ENCODE peak calls at places on chromosomes 7 and 10, in ten cellular contexts. One of them, this sample, is unnamed.

GRCh38 chr7:134654104-134654775 is 7.6 kb downstream of the BPGM start:
- ATAC-seq in HepG2: no peak
- ATAC-seq in body of pancreas: no peak
- ATAC-seq in HCT116: no peak
- ATAC-seq in upper lobe of left lung: peak
- ATAC-seq in A549: no peak
- ATAC-seq in heart left ventricle: no peak
- ATAC-seq in IMR-90: no peak
- ATAC-seq in GM12878: peak
- ATAC-seq in right lobe of liver: no peak
- ATAC-seq in this sample: no peak

GRCh38 chr10:129093641-129094040 is 373.4 kb upstream of the MGMT start:
- ATAC-seq in HepG2: no peak
- ATAC-seq in body of pancreas: no peak
- ATAC-seq in HCT116: no peak
- ATAC-seq in upper lobe of left lung: no peak
- ATAC-seq in A549: no peak
- ATAC-seq in heart left ventricle: no peak
- ATAC-seq in IMR-90: no peak
- ATAC-seq in GM12878: no peak
- ATAC-seq in right lobe of liver: no peak
- ATAC-seq in this sample: no peak

GRCh38 chr7:75957021-75957736 is 37.2 kb downstream of the TMEM120A start:
- ATAC-seq in HepG2: no peak
- ATAC-seq in body of pancreas: peak
- ATAC-seq in HCT116: peak
- ATAC-seq in upper lobe of left lung: peak
- ATAC-seq in A549: peak
- ATAC-seq in heart left ventricle: no peak
- ATAC-seq in IMR-90: no peak
- ATAC-seq in GM12878: no peak
- ATAC-seq in right lobe of liver: peak
- ATAC-seq in this sample: no peak

GRCh38 chr10:88161070-88161469 is 297.6 kb downstream of the PTEN start:
- ATAC-seq in HepG2: no peak
- ATAC-seq in body of pancreas: no peak
- ATAC-seq in HCT116: no peak
- ATAC-seq in upper lobe of left lung: no peak
- ATAC-seq in A549: no peak
- ATAC-seq in heart left ventricle: no peak
- ATAC-seq in IMR-90: no peak
- ATAC-seq in GM12878: no peak
- ATAC-seq in right lobe of liver: no peak
- ATAC-seq in this sample: no peak

GRCh38 chr7:25900887-25901286 is 251.1 kb upstream of the NFE2L3 start:
- ATAC-seq in HepG2: no peak
- ATAC-seq in body of pancreas: no peak
- ATAC-seq in HCT116: no peak
- ATAC-seq in upper lobe of left lung: no peak
- ATAC-seq in A549: no peak
- ATAC-seq in heart left ventricle: no peak
- ATAC-seq in IMR-90: no peak
- ATAC-seq in GM12878: no peak
- ATAC-seq in right lobe of liver: no peak
- ATAC-seq in this sample: no peak

GRCh38 chr7:179209-179681 is 13.1 kb upstream of the FAM20C start:
- ATAC-seq in HepG2: no peak
- ATAC-seq in body of pancreas: peak
- ATAC-seq in HCT116: no peak
- ATAC-seq in upper lobe of left lung: no peak
- ATAC-seq in A549: no peak
- ATAC-seq in heart left ventricle: peak
- ATAC-seq in IMR-90: no peak
- ATAC-seq in GM12878: no peak
- ATAC-seq in right lobe of liver: peak
- ATAC-seq in this sample: no peak

GRCh38 chr7:131536361-131536849 is 20.0 kb downstream of the PODXL start:
- ATAC-seq in HepG2: no peak
- ATAC-seq in body of pancreas: peak
- ATAC-seq in HCT116: no peak
- ATAC-seq in upper lobe of left lung: no peak
- ATAC-seq in A549: no peak
- ATAC-seq in heart left ventricle: peak
- ATAC-seq in IMR-90: no peak
- ATAC-seq in GM12878: no peak
- ATAC-seq in right lobe of liver: no peak
- ATAC-seq in this sample: no peak

GRCh38 chr10:90779573-90779972 is 78.3 kb downstream of the HTR7 start:
- ATAC-seq in HepG2: no peak
- ATAC-seq in body of pancreas: no peak
- ATAC-seq in HCT116: peak
- ATAC-seq in upper lobe of left lung: no peak
- ATAC-seq in A549: peak
- ATAC-seq in heart left ventricle: no peak
- ATAC-seq in IMR-90: no peak
- ATAC-seq in GM12878: no peak
- ATAC-seq in right lobe of liver: peak
- ATAC-seq in this sample: no peak

GRCh38 chr10:132309466-132309865 is 1.7 kb upstream of the STK32C start:
- ATAC-seq in HepG2: no peak
- ATAC-seq in body of pancreas: no peak
- ATAC-seq in HCT116: no peak
- ATAC-seq in upper lobe of left lung: no peak
- ATAC-seq in A549: no peak
- ATAC-seq in heart left ventricle: no peak
- ATAC-seq in IMR-90: no peak
- ATAC-seq in GM12878: no peak
- ATAC-seq in right lobe of liver: no peak
- ATAC-seq in this sample: no peak

GRCh38 chr10:132306341-132306685 is 1.4 kb downstream of the STK32C start:
- ATAC-seq in HepG2: no peak
- ATAC-seq in body of pancreas: no peak
- ATAC-seq in HCT116: no peak
- ATAC-seq in upper lobe of left lung: no peak
- ATAC-seq in A549: no peak
- ATAC-seq in heart left ventricle: no peak
- ATAC-seq in IMR-90: no peak
- ATAC-seq in GM12878: no peak
- ATAC-seq in right lobe of liver: no peak
- ATAC-seq in this sample: no peak

GRCh38 chr10:132306951-132307751 is 599 bp downstream of the STK32C start:
- ATAC-seq in HepG2: peak
- ATAC-seq in body of pancreas: peak
- ATAC-seq in HCT116: peak
- ATAC-seq in upper lobe of left lung: no peak
- ATAC-seq in A549: peak
- ATAC-seq in heart left ventricle: no peak
- ATAC-seq in IMR-90: peak
- ATAC-seq in GM12878: no peak
- ATAC-seq in right lobe of liver: peak
- ATAC-seq in this sample: peak

GRCh38 chr10:132308588-132309451 is 1.1 kb upstream of the STK32C start:
- ATAC-seq in HepG2: no peak
- ATAC-seq in body of pancreas: no peak
- ATAC-seq in HCT116: no peak
- ATAC-seq in upper lobe of left lung: peak
- ATAC-seq in A549: peak
- ATAC-seq in heart left ventricle: no peak
- ATAC-seq in IMR-90: no peak
- ATAC-seq in GM12878: no peak
- ATAC-seq in right lobe of liver: no peak
- ATAC-seq in this sample: peak

DNA sequence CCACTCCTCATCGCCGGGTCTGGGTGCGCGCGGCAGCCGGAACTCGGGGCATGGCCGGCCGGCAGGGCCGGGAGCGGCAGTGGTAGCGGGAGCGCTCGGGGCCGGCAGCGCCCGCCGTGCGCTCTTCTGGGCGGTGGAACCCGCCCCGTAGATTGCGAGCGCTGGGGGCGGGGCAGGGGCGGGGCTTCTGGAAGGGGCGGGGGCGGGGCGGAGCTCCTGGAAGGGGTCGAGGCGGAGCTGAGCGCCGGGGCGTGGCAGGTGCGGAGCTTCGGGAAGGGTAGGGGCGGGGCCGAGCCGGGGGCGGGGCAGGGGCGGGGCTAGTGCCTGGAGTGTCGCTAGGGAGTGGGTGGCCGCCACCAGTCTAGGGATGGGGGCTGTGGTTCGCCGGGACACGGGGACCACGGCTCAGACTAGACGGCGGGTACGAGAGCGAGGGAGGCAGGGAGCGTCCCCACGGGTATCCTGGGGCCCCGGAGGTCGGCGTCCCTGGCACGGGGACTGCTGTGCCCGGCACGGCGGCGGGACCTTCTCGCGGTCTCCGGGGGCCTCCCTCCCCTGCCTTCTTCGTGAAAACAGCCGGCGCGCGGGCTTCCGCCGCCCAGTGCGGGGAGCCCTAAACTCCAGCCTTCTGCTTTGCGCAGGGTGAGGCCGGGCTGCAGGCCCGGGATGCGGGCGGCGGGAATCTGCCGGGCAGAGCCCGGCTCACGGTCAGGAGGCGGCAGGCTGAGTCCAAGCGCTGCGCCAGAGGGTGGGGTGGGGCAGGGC is at the start of gene STK32C:
- ATAC-seq in HepG2: peak
- ATAC-seq in body of pancreas: peak
- ATAC-seq in HCT116: peak
- ATAC-seq in upper lobe of left lung: peak
- ATAC-seq in A549: peak
- ATAC-seq in heart left ventricle: peak
- ATAC-seq in IMR-90: peak
- ATAC-seq in GM12878: peak
- ATAC-seq in right lobe of liver: peak
- ATAC-seq in this sample: peak
- TF ChIP-seq POLR2A in HepG2: peak
- TF ChIP-seq POLR2A in body of pancreas: peak
- TF ChIP-seq POLR2A in HCT116: no peak
- TF ChIP-seq POLR2A in upper lobe of left lung: peak
- TF ChIP-seq POLR2A in A549: peak
- TF ChIP-seq POLR2A in heart left ventricle: no peak
- TF ChIP-seq POLR2A in IMR-90: no peak
- TF ChIP-seq POLR2A in GM12878: no peak
- TF ChIP-seq POLR2A in right lobe of liver: peak
- TF ChIP-seq POLR2A in this sample: peak

DNA sequence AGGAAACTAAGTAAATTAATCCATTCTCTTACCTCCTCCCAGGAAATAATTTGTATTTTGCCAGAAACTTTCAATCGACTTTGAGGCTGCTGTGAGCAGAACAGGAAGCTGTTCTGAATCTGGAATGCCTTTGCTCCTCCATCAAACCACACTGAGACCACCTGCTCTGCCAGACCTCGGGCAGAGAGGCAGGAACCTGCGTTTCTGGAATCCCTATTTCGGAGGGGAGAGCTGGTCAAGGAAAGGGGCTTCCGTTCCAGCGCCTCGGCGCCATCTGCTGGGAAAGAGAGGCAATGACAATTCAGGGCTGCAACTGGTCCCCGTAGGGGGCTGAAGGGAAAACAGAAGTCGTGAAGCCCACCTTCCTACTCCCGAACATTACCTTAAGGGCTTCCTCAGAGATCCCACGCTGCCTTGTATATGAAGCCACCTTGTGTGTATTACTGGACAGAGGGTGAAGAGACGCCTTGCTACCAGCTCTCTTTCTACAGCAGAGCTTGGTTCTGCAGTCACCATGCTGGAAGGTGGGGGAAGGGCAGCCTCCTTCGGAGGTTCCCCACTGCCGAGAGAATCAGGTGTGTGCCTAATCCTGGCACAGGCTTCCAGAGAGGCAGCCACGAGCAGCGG is 31.2 kb downstream of the ZNF467 start:
- ATAC-seq in HepG2: peak
- ATAC-seq in body of pancreas: peak
- ATAC-seq in HCT116: peak
- ATAC-seq in upper lobe of left lung: peak
- ATAC-seq in A549: peak
- ATAC-seq in heart left ventricle: peak
- ATAC-seq in IMR-90: peak
- ATAC-seq in GM12878: peak
- ATAC-seq in right lobe of liver: peak
- ATAC-seq in this sample: peak
- H3K4me3 ChIP-seq in HepG2: peak
- H3K4me3 ChIP-seq in body of pancreas: no peak
- H3K4me3 ChIP-seq in HCT116: peak
- H3K4me3 ChIP-seq in upper lobe of left lung: no peak
- H3K4me3 ChIP-seq in A549: peak
- H3K4me3 ChIP-seq in heart left ventricle: peak
- H3K4me3 ChIP-seq in IMR-90: peak
- H3K4me3 ChIP-seq in GM12878: peak
- H3K4me3 ChIP-seq in right lobe of liver: peak
- H3K4me3 ChIP-seq in this sample: peak

GRCh38 chr7:121505540-121506182 is 109.6 kb upstream of the FAM3C start:
- ATAC-seq in HepG2: no peak
- ATAC-seq in body of pancreas: no peak
- ATAC-seq in HCT116: no peak
- ATAC-seq in upper lobe of left lung: no peak
- ATAC-seq in A549: no peak
- ATAC-seq in heart left ventricle: no peak
- ATAC-seq in IMR-90: no peak
- ATAC-seq in GM12878: no peak
- ATAC-seq in right lobe of liver: no peak
- ATAC-seq in this sample: no peak

GRCh38 chr7:121515181-121515580 is 119.1 kb upstream of the FAM3C start:
- ATAC-seq in HepG2: no peak
- ATAC-seq in body of pancreas: no peak
- ATAC-seq in HCT116: no peak
- ATAC-seq in upper lobe of left lung: no peak
- ATAC-seq in A549: no peak
- ATAC-seq in heart left ventricle: no peak
- ATAC-seq in IMR-90: no peak
- ATAC-seq in GM12878: no peak
- ATAC-seq in right lobe of liver: no peak
- ATAC-seq in this sample: no peak

GRCh38 chr7:121513105-121513504 is 117.0 kb upstream of the FAM3C start:
- ATAC-seq in HepG2: no peak
- ATAC-seq in body of pancreas: no peak
- ATAC-seq in HCT116: no peak
- ATAC-seq in upper lobe of left lung: no peak
- ATAC-seq in A549: no peak
- ATAC-seq in heart left ventricle: no peak
- ATAC-seq in IMR-90: no peak
- ATAC-seq in GM12878: no peak
- ATAC-seq in right lobe of liver: no peak
- ATAC-seq in this sample: no peak

GRCh38 chr7:121510858-121511482 is 114.9 kb upstream of the FAM3C start:
- ATAC-seq in HepG2: no peak
- ATAC-seq in body of pancreas: no peak
- ATAC-seq in HCT116: no peak
- ATAC-seq in upper lobe of left lung: no peak
- ATAC-seq in A549: no peak
- ATAC-seq in heart left ventricle: no peak
- ATAC-seq in IMR-90: no peak
- ATAC-seq in GM12878: no peak
- ATAC-seq in right lobe of liver: no peak
- ATAC-seq in this sample: no peak

DNA sequence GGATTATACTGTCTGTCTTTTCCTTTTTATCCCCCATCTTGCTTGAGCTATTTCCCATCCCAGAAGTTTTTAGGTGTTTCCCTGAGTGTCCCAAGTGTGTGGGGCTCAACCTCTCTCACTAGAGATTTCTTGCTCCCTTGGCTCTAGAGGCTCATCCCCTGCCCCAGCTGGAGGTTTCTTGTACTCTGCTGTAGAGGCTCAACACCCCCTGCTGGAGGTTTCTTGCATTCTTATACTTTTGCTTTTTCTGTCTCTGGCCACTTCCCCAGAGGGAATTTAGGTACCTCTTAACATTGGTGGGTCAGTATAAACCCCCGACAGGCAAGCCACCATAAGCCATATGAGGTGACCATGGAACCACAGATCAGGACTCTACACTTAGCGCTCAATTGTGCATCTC is 114.2 kb upstream of the FAM3C start:
- ATAC-seq in HepG2: no peak
- ATAC-seq in body of pancreas: peak
- ATAC-seq in HCT116: no peak
- ATAC-seq in upper lobe of left lung: no peak
- ATAC-seq in A549: no peak
- ATAC-seq in heart left ventricle: no peak
- ATAC-seq in IMR-90: no peak
- ATAC-seq in GM12878: no peak
- ATAC-seq in right lobe of liver: no peak
- ATAC-seq in this sample: no peak
- TF ChIP-seq CTCF in HepG2: no peak
- TF ChIP-seq CTCF in body of pancreas: peak
- TF ChIP-seq CTCF in HCT116: peak
- TF ChIP-seq CTCF in upper lobe of left lung: no peak
- TF ChIP-seq CTCF in A549: no peak
- TF ChIP-seq CTCF in heart left ventricle: peak
- TF ChIP-seq CTCF in IMR-90: no peak
- TF ChIP-seq CTCF in GM12878: no peak
- TF ChIP-seq CTCF in right lobe of liver: no peak
- TF ChIP-seq CTCF in this sample: no peak

GRCh38 chr7:129367700-129368388 is 66.4 kb upstream of the STRIP2 start:
- ATAC-seq in HepG2: peak
- ATAC-seq in body of pancreas: peak
- ATAC-seq in HCT116: peak
- ATAC-seq in upper lobe of left lung: peak
- ATAC-seq in A549: peak
- ATAC-seq in heart left ventricle: peak
- ATAC-seq in IMR-90: peak
- ATAC-seq in GM12878: peak
- ATAC-seq in right lobe of liver: peak
- ATAC-seq in this sample: peak
- TF ChIP-seq POLR2A in HepG2: no peak
- TF ChIP-seq POLR2A in body of pancreas: no peak
- TF ChIP-seq POLR2A in HCT116: no peak
- TF ChIP-seq POLR2A in upper lobe of left lung: peak
- TF ChIP-seq POLR2A in A549: no peak
- TF ChIP-seq POLR2A in heart left ventricle: no peak
- TF ChIP-seq POLR2A in IMR-90: no peak
- TF ChIP-seq POLR2A in GM12878: peak
- TF ChIP-seq POLR2A in right lobe of liver: no peak
- TF ChIP-seq POLR2A in this sample: no peak

This sample was measured in gastroesophageal sphincter.